ENCODE peak calls at places on chromosome 1, in eight cellular contexts. P is CD4-positive, alpha-beta T cell; X is uterus; K is upper lobe of right lung; L is lower lobe of right lung; V is A549; T is PC-9; O is SJSA1. N is an unnamed sample.

GRCh38 chr1:234731371-234732085 is 121.5 kb upstream of the IRF2BP2 start:
- DNase-seq in P (no peak), X (no peak), K (no peak), L (no peak), V (no peak), T (peak), O (peak), N (no peak)

GRCh38 chr1:7221823-7222462 is 436.7 kb downstream of the CAMTA1 start:
- DNase-seq in P (no peak), X (no peak), K (no peak), L (no peak), V (no peak), T (no peak), O (no peak), N (no peak)

GRCh38 chr1:65741993-65742392 is 50.7 kb upstream of the PDE4B start:
- DNase-seq in P (no peak), X (no peak), K (no peak), L (no peak), V (no peak), T (no peak), O (no peak), N (no peak)

GRCh38 chr1:203133969-203134725 is 6.6 kb downstream of the ADORA1 start:
- DNase-seq in P (no peak), X (peak), K (peak), L (no peak), V (no peak), T (peak), O (no peak), N (no peak)

GRCh38 chr1:112818990-112819689 is 104.0 kb upstream of the PPM1J start:
- DNase-seq in P (no peak), X (no peak), K (no peak), L (no peak), V (no peak), T (peak), O (no peak), N (no peak)

GRCh38 chr1:7989762-7990428 is 28.4 kb downstream of the PARK7 start:
- DNase-seq in P (no peak), X (no peak), K (no peak), L (no peak), V (no peak), T (no peak), O (no peak), N (no peak)

GRCh38 chr1:25774921-25775774 is 24.8 kb upstream of the SELENON start:
- DNase-seq in P (peak), X (no peak), K (no peak), L (no peak), V (no peak), T (peak), O (no peak), N (peak)

GRCh38 chr1:11478571-11479374 is at the start of gene DISP3:
- DNase-seq in P (peak), X (peak), K (peak), L (peak), V (peak), T (no peak), O (peak), N (peak)

GRCh38 chr1:63984257-63984626 is 210.4 kb downstream of the ROR1 start:
- DNase-seq in P (no peak), X (no peak), K (no peak), L (no peak), V (no peak), T (no peak), O (peak), N (no peak)

GRCh38 chr1:99227498-99227897 is 36.8 kb upstream of the PLPPR4 start:
- DNase-seq in P (no peak), X (no peak), K (no peak), L (no peak), V (no peak), T (no peak), O (no peak), N (no peak)

GRCh38 chr1:54904476-54905048 is 17.6 kb upstream of the DHCR24 start:
- DNase-seq in P (no peak), X (no peak), K (no peak), L (no peak), V (no peak), T (peak), O (no peak), N (no peak)

GRCh38 chr1:163535807-163536206 is 214.1 kb downstream of the NUF2 start:
- DNase-seq in P (no peak), X (no peak), K (no peak), L (no peak), V (no peak), T (no peak), O (no peak), N (no peak)

GRCh38 chr1:225474986-225475820 is 47.4 kb upstream of the LBR start:
- DNase-seq in P (peak), X (peak), K (peak), L (peak), V (peak), T (peak), O (peak), N (peak)

GRCh38 chr1:193538690-193539089 is 352.3 kb upstream of the B3GALT2 start:
- DNase-seq in P (no peak), X (no peak), K (no peak), L (no peak), V (no peak), T (no peak), O (no peak), N (peak)

GRCh38 chr1:47591801-47592200 is 154.0 kb downstream of the FOXD2 start:
- DNase-seq in P (no peak), X (no peak), K (no peak), L (no peak), V (no peak), T (no peak), O (no peak), N (no peak)

GRCh38 chr1:75342799-75343198 is 208.6 kb downstream of the LHX8 start:
- DNase-seq in P (no peak), X (no peak), K (no peak), L (no peak), V (no peak), T (no peak), O (no peak), N (no peak)

GRCh38 chr1:9902060-9902452 is 8.0 kb downstream of the CTNNBIP1 start:
- DNase-seq in P (no peak), X (no peak), K (no peak), L (no peak), V (no peak), T (no peak), O (no peak), N (no peak)

GRCh38 chr1:235199441-235199840 is 38.4 kb upstream of the RBM34 start:
- DNase-seq in P (no peak), X (no peak), K (no peak), L (no peak), V (peak), T (no peak), O (peak), N (no peak)

GRCh38 chr1:193988885-193989284 is 802.5 kb upstream of the B3GALT2 start:
- DNase-seq in P (no peak), X (no peak), K (no peak), L (no peak), V (no peak), T (no peak), O (no peak), N (no peak)

GRCh38 chr1:61174060-61174788 is 91.9 kb downstream of the NFIA start:
- DNase-seq in P (no peak), X (no peak), K (no peak), L (no peak), V (no peak), T (no peak), O (no peak), N (no peak)

GRCh38 chr1:4220362-4220761 is 320.3 kb upstream of the C1orf174 start:
- DNase-seq in P (no peak), X (no peak), K (no peak), L (no peak), V (no peak), T (no peak), O (no peak), N (no peak)

GRCh38 chr1:115329965-115330364 is 8.1 kb downstream of the NGF start:
- DNase-seq in P (no peak), X (no peak), K (no peak), L (no peak), V (no peak), T (peak), O (no peak), N (no peak)

GRCh38 chr1:155158991-155159390 is 14.1 kb downstream of the KRTCAP2 start:
- DNase-seq in P (no peak), X (no peak), K (peak), L (no peak), V (no peak), T (no peak), O (no peak), N (no peak)

GRCh38 chr1:244813327-244813726 is 22.1 kb upstream of the COX20 start:
- DNase-seq in P (no peak), X (no peak), K (no peak), L (no peak), V (no peak), T (no peak), O (no peak), N (no peak)

GRCh38 chr1:21451212-21451611 is 11.3 kb downstream of the NBPF3 start:
- DNase-seq in P (no peak), X (no peak), K (no peak), L (no peak), V (no peak), T (no peak), O (peak), N (no peak)

GRCh38 chr1:52904590-52905375 is 16.8 kb downstream of the ECHDC2 start:
- DNase-seq in P (peak), X (no peak), K (no peak), L (no peak), V (peak), T (no peak), O (peak), N (no peak)

GRCh38 chr1:19260211-19261138 is 8.9 kb downstream of the MRTO4 start:
- DNase-seq in P (no peak), X (no peak), K (peak), L (no peak), V (no peak), T (no peak), O (no peak), N (no peak)

GRCh38 chr1:22958556-22958955 is 14.1 kb downstream of the LACTBL1 start:
- DNase-seq in P (no peak), X (no peak), K (no peak), L (no peak), V (no peak), T (no peak), O (no peak), N (no peak)

GRCh38 chr1:118815909-118816308 is 172.2 kb downstream of the TBX15 start:
- DNase-seq in P (no peak), X (no peak), K (no peak), L (no peak), V (no peak), T (no peak), O (no peak), N (no peak)

GRCh38 chr1:50735443-50735842 is 224.6 kb downstream of the FAF1 start:
- DNase-seq in P (no peak), X (no peak), K (no peak), L (no peak), V (peak), T (no peak), O (peak), N (no peak)

GRCh38 chr1:9371391-9371935 is 78.8 kb downstream of the SPSB1 start:
- DNase-seq in P (no peak), X (peak), K (no peak), L (no peak), V (no peak), T (no peak), O (peak), N (no peak)

GRCh38 chr1:201465698-201466290 is 3.2 kb downstream of the PHLDA3 start:
- DNase-seq in P (no peak), X (no peak), K (no peak), L (no peak), V (no peak), T (no peak), O (no peak), N (no peak)

GRCh38 chr1:1199141-1199960 is 7.0 kb downstream of the TNFRSF18 start:
- DNase-seq in P (no peak), X (no peak), K (no peak), L (peak), V (no peak), T (no peak), O (no peak), N (no peak)
- H3K27ac ChIP-seq in P (no peak), X (no peak), K (no peak), L (no peak), V (no peak), T (no peak), O (no peak), N (no peak)

DNA sequence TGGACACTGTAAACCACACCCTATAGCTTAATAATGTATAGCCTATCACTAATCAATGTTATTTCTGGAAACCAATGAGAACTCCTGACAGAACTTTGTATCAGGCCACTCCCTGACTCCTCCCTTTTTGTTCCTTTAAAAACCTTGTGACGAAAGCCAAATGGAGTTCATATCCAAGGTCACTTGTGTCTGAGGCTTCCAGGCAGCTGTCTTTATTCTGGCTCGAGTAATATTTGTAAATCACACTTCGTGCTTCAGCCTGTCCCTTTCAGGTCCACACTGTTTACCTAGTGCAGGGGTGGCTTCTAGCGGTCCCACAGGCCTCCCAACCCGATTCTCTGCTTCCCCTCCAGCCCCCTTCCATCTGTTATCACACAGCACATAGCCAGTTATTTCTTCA is 16.2 kb upstream of the CAPN9 start:
- DNase-seq in P (no peak), X (no peak), K (no peak), L (no peak), V (no peak), T (no peak), O (no peak), N (no peak)
- H3K27ac ChIP-seq in P (no peak), X (no peak), K (no peak), L (no peak), V (no peak), T (no peak), O (no peak), N (no peak)

GRCh38 chr1:209425959-209426358 is 157.6 kb upstream of the CAMK1G start:
- DNase-seq in P (no peak), X (no peak), K (no peak), L (no peak), V (no peak), T (no peak), O (no peak), N (no peak)
- H3K27ac ChIP-seq in P (no peak), X (no peak), K (no peak), L (no peak), V (no peak), T (no peak), O (no peak), N (no peak)

GRCh38 chr1:29349871-29350491 is 113.7 kb downstream of the PTPRU start:
- DNase-seq in P (no peak), X (no peak), K (peak), L (no peak), V (no peak), T (no peak), O (no peak), N (no peak)
- H3K27ac ChIP-seq in P (no peak), X (no peak), K (no peak), L (no peak), V (no peak), T (no peak), O (no peak), N (no peak)

N was measured in CD4-positive, alpha-beta memory T cell.